ENCODE peak calls at places on chromosomes 6 and 20, in five cellular contexts. A is CD8-positive, alpha-beta memory T cell; R is thoracic aorta; N is stomach; O is effector memory CD4-positive, alpha-beta T cell. D is an unnamed sample. For H3K4me1, the result is how much of the 10 kb centered on the place peaks cover.

GRCh38 chr6:87391334-87391733 is 16.4 kb upstream of the CFAP206 start:
- DNase-seq in A (no peak), R (no peak), N (no peak), O (no peak), D (no peak)

GRCh38 chr20:40993794-40994540 is 34.7 kb upstream of the TOP1 start:
- DNase-seq in A (no peak), R (no peak), N (no peak), O (no peak), D (no peak)

GRCh38 chr6:81486234-81486633 is 266.2 kb downstream of the TENT5A start:
- DNase-seq in A (no peak), R (no peak), N (no peak), O (no peak), D (no peak)

GRCh38 chr6:87182321-87182720 is 27.0 kb downstream of the ZNF292 start:
- DNase-seq in A (no peak), R (no peak), N (no peak), O (no peak), D (no peak)

GRCh38 chr20:45254867-45255266 is 503 bp upstream of the SLPI start:
- DNase-seq in A (no peak), R (no peak), N (no peak), O (no peak), D (no peak)

GRCh38 chr6:14286144-14286543 is 168.6 kb downstream of the CD83 start:
- DNase-seq in A (no peak), R (no peak), N (no peak), O (no peak), D (no peak)

GRCh38 chr6:85640806-85641205 is 1.9 kb downstream of the SYNCRIP start:
- DNase-seq in A (no peak), R (no peak), N (no peak), O (no peak), D (no peak)

GRCh38 chr6:41277644-41278043 is 8.8 kb downstream of the TREM1 start:
- DNase-seq in A (no peak), R (no peak), N (no peak), O (no peak), D (no peak)

GRCh38 chr6:155261146-155261900 is 2.5 kb upstream of the CLDN20 start:
- DNase-seq in A (no peak), R (no peak), N (no peak), O (no peak), D (no peak)

GRCh38 chr6:157841211-157841840 is 18.3 kb downstream of the SNX9 start:
- DNase-seq in A (no peak), R (no peak), N (peak), O (no peak), D (no peak)

GRCh38 chr6:168865-169455 is 123.3 kb upstream of the DUSP22 start:
- DNase-seq in A (no peak), R (no peak), N (no peak), O (no peak), D (peak)

GRCh38 chr6:151900897-151901485 is 93.5 kb downstream of the ESR1 start:
- DNase-seq in A (no peak), R (no peak), N (no peak), O (no peak), D (no peak)

GRCh38 chr6:133705731-133706130 is 183.2 kb upstream of the TCF21 start:
- DNase-seq in A (no peak), R (no peak), N (no peak), O (no peak), D (no peak)

GRCh38 chr20:51659491-51660050 is 108.6 kb downstream of the ATP9A start:
- DNase-seq in A (no peak), R (no peak), N (no peak), O (no peak), D (no peak)

GRCh38 chr20:33999025-33999629 is 5.4 kb downstream of the RALY start:
- DNase-seq in A (no peak), R (no peak), N (no peak), O (no peak), D (no peak)

GRCh38 chr6:7727951-7728854 is 2.3 kb downstream of the BMP6 start:
- DNase-seq in A (no peak), R (no peak), N (no peak), O (no peak), D (peak)

GRCh38 chr6:122589115-122589514 is 21.1 kb upstream of the PKIB start:
- DNase-seq in A (no peak), R (no peak), N (no peak), O (no peak), D (no peak)

GRCh38 chr20:4162766-4163165 is 147.4 kb upstream of the RNF24 start:
- DNase-seq in A (no peak), R (no peak), N (no peak), O (no peak), D (no peak)

GRCh38 chr6:16961577-16961976 is 140.3 kb upstream of the STMND1 start:
- DNase-seq in A (no peak), R (no peak), N (no peak), O (no peak), D (no peak)

GRCh38 chr20:4171538-4172116 is 156.3 kb upstream of the RNF24 start:
- DNase-seq in A (no peak), R (no peak), N (no peak), O (no peak), D (no peak)

GRCh38 chr6:39852324-39852723 is 60.1 kb downstream of the DAAM2 start:
- DNase-seq in A (no peak), R (no peak), N (no peak), O (no peak), D (no peak)

GRCh38 chr6:124888581-124889371 is 73.5 kb upstream of the RNF217 start:
- DNase-seq in A (no peak), R (no peak), N (no peak), O (no peak), D (no peak)

GRCh38 chr6:137496392-137496767 is 2.2 kb upstream of the OLIG3 start:
- DNase-seq in A (no peak), R (no peak), N (no peak), O (no peak), D (no peak)

GRCh38 chr6:34536959-34537848 is 18.9 kb downstream of the SPDEF start:
- DNase-seq in A (no peak), R (no peak), N (no peak), O (no peak), D (no peak)

GRCh38 chr6:49499623-49500022 is at the start of gene GLYATL3:
- DNase-seq in A (no peak), R (no peak), N (no peak), O (no peak), D (no peak)

DNA sequence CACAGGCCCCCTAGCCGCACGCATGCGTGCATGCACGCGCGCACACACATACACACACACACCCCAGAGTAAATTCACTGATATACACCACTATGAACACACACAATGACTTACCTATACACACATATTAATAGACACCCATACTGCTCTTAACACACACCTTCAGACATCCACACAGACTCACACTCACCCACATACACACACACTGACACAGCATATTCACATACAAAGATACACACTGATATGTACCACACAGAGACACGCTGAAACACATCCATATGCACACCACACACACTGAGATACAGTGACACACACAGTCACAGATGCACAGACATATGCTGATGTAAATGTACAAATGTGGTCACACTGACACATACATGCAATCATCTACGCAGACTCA is 5.6 kb downstream of the SGK2 start:
- DNase-seq in A (no peak), R (no peak), N (no peak), O (no peak), D (no peak)
- H3K27ac ChIP-seq in A (no peak), R (no peak), N (no peak), O (no peak), D (no peak)

GRCh38 chr6:36985384-36985962 is 523 bp downstream of the MTCH1 start:
- DNase-seq in A (no peak), R (no peak), N (no peak), O (peak), D (no peak)

GRCh38 chr6:36984581-36985383 is 1.2 kb downstream of the MTCH1 start:
- DNase-seq in A (peak), R (peak), N (no peak), O (peak), D (no peak)

GRCh38 chr6:36985963-36986703 is at the start of gene MTCH1:
- DNase-seq in A (peak), R (peak), N (peak), O (peak), D (no peak)

GRCh38 chr6:36980876-36981619 is 4.9 kb downstream of the MTCH1 start:
- DNase-seq in A (no peak), R (no peak), N (no peak), O (no peak), D (no peak)

GRCh38 chr6:36983538-36983937 is 2.5 kb downstream of the MTCH1 start:
- DNase-seq in A (no peak), R (no peak), N (no peak), O (no peak), D (no peak)
- H3K4me1 ChIP-seq in A (under half), R (half or more), N (half or more), O (under half), D (under half)

DNA sequence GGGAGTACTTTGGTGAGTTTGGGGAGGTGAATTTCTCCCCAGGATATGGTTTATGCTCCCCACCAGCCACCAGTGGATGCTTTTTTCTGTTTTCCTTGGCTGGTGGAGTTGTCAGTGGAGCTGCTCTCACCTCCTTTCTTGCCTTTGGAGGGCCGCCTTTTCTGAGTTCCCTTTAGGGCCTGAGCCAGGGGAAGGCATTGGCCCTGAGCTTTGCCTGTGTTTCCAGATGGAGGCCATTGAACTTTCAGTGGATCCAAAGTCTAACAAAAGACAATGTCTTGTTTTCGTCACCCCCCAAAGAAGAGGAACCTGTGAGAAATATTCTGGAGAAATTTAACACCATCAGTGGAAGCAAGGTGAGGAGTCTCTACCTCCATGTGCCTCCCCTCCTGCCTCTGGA is 4.4 kb upstream of the TMEM14A start:
- DNase-seq in A (no peak), R (no peak), N (no peak), O (no peak), D (no peak)
- H3K4me3 ChIP-seq in A (no peak), R (no peak), N (peak), O (no peak), D (no peak)

GRCh38 chr6:31008165-31008564 is 2.1 kb upstream of the MUC22 start:
- DNase-seq in A (no peak), R (no peak), N (no peak), O (no peak), D (no peak)
- H3K27ac ChIP-seq in A (no peak), R (no peak), N (peak), O (no peak), D (no peak)

GRCh38 chr6:15319677-15320076 is 73.8 kb downstream of the JARID2 start:
- DNase-seq in A (no peak), R (no peak), N (no peak), O (no peak), D (no peak)
- H3K4me1 ChIP-seq in A (under half), R (under half), N (under half), O (under half), D (under half)

GRCh38 chr6:90584636-90585255 is 2.1 kb downstream of the MAP3K7 start:
- DNase-seq in A (no peak), R (no peak), N (no peak), O (no peak), D (no peak)
- H3K4me3 ChIP-seq in A (no peak), R (peak), N (no peak), O (no peak), D (peak)

GRCh38 chr20:48599106-48599747 is 228.6 kb downstream of the PREX1 start:
- DNase-seq in A (no peak), R (no peak), N (no peak), O (no peak), D (no peak)

GRCh38 chr20:48595495-48596475 is 232.0 kb downstream of the PREX1 start:
- DNase-seq in A (no peak), R (no peak), N (no peak), O (no peak), D (no peak)

GRCh38 chr20:48597521-48598302 is 230.1 kb downstream of the PREX1 start:
- DNase-seq in A (no peak), R (no peak), N (no peak), O (no peak), D (no peak)

GRCh38 chr20:48594533-48594932 is 233.3 kb downstream of the PREX1 start:
- DNase-seq in A (no peak), R (no peak), N (no peak), O (no peak), D (no peak)

DNA sequence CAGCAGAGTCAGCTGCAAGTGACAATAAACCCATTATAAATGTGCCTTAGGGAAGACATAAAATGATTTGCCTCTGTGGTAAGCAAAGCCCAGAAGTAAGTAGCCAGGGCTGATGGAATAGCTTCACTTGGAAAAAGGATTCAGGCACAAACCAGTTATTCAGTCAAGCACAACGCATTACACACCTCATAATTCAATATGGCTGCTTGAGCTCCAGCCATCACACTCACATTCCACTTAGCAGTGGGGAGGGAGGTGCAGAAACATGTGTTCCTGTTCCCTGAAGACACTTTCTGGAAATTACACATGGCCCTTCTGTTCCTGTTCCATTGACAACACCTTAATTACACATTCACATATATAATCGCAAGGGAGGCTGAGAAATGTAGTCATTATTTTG is 231.3 kb downstream of the PREX1 start:
- DNase-seq in A (no peak), R (no peak), N (no peak), O (no peak), D (no peak)
- H3K27ac ChIP-seq in A (no peak), R (no peak), N (no peak), O (no peak), D (no peak)

GRCh38 chr6:164315376-164315775 is 900.9 kb downstream of the QKI start:
- DNase-seq in A (no peak), R (no peak), N (no peak), O (no peak), D (no peak)

GRCh38 chr6:164325168-164325567 is 910.6 kb downstream of the QKI start:
- DNase-seq in A (no peak), R (no peak), N (no peak), O (no peak), D (no peak)

GRCh38 chr6:164322533-164322932 is 908.0 kb downstream of the QKI start:
- DNase-seq in A (no peak), R (no peak), N (no peak), O (no peak), D (no peak)

DNA sequence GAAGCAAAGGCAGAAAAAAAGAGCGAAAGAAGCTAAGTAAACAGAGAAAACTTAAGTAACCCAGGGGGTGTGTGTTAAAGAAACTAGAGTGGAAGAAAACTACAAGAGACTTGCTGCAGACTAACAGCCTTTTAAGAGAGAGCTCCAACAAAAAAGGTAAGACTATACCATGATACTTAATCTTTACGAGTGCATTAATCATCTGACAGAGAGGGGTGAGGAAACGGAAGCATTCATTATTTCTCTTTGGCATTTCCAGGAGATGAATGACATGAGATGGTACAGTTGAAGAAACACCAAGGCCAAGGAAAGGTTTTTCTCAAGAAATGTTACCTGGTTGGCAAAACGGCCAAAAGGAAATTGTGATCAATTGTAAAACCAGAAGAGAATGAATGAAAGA is 906.8 kb downstream of the QKI start:
- DNase-seq in A (no peak), R (no peak), N (no peak), O (no peak), D (no peak)
- H3K4me1 ChIP-seq in A (under half), R (under half), N (under half), O (under half), D (under half)

GRCh38 chr6:12298995-12299394 is 8.8 kb downstream of the EDN1 start:
- DNase-seq in A (no peak), R (no peak), N (no peak), O (no peak), D (no peak)

GRCh38 chr6:12309070-12309469 is 18.9 kb downstream of the EDN1 start:
- DNase-seq in A (no peak), R (no peak), N (no peak), O (no peak), D (no peak)

GRCh38 chr6:12301009-12301408 is 10.8 kb downstream of the EDN1 start:
- DNase-seq in A (no peak), R (no peak), N (no peak), O (no peak), D (no peak)

GRCh38 chr6:12304487-12304886 is 14.3 kb downstream of the EDN1 start:
- DNase-seq in A (no peak), R (no peak), N (no peak), O (no peak), D (no peak)
- H3K4me3 ChIP-seq in A (no peak), R (no peak), N (no peak), O (no peak), D (no peak)

GRCh38 chr6:102619585-102619984 is 1226.1 kb downstream of the GRIK2 start:
- DNase-seq in A (no peak), R (no peak), N (no peak), O (no peak), D (no peak)
- H3K27ac ChIP-seq in A (no peak), R (no peak), N (no peak), O (no peak), D (no peak)

D was measured in Panc1.